ENCODE peak calls at places on chromosomes 2 and 18, in six cellular contexts. B is upper lobe of right lung; U is GM12865; X is ovary; C is naive thymus-derived CD4-positive, alpha-beta T cell; A is skeletal muscle cell. K is an unnamed sample.

GRCh38 chr18:63098014-63098981 is 221.3 kb downstream of the BCL2 start:
- DNase-seq in B (no peak), U (peak), X (no peak), C (peak), A (no peak), K (no peak)

GRCh38 chr2:37857485-37858196 is 67.4 kb upstream of the RMDN2 start:
- DNase-seq in B (no peak), U (no peak), X (no peak), C (no peak), A (no peak), K (no peak)

GRCh38 chr2:36356199-36356989 is 816 bp downstream of the CRIM1 start:
- DNase-seq in B (peak), U (peak), X (peak), C (no peak), A (no peak), K (no peak)

GRCh38 chr2:14633451-14634211 is 1.1 kb downstream of the LRATD1 start:
- DNase-seq in B (peak), U (no peak), X (peak), C (no peak), A (no peak), K (no peak)

GRCh38 chr2:188199716-188200128 is 92.0 kb upstream of the GULP1 start:
- DNase-seq in B (no peak), U (no peak), X (no peak), C (no peak), A (peak), K (peak)

GRCh38 chr2:202932425-202933138 is 20.5 kb downstream of the CARF start:
- DNase-seq in B (no peak), U (no peak), X (no peak), C (no peak), A (peak), K (peak)

GRCh38 chr2:196336715-196337617 is 165.6 kb upstream of the STK17B start:
- DNase-seq in B (no peak), U (peak), X (no peak), C (no peak), A (no peak), K (no peak)

GRCh38 chr2:176088048-176088936 is 4.2 kb upstream of the HOXD13 start:
- DNase-seq in B (peak), U (peak), X (no peak), C (no peak), A (no peak), K (no peak)

GRCh38 chr18:449374-449773 is 51.1 kb downstream of the COLEC12 start:
- DNase-seq in B (peak), U (no peak), X (no peak), C (no peak), A (no peak), K (no peak)

GRCh38 chr2:188132385-188132784 is 159.3 kb upstream of the GULP1 start:
- DNase-seq in B (no peak), U (no peak), X (peak), C (no peak), A (peak), K (no peak)

GRCh38 chr2:168525020-168525419 is 68.9 kb downstream of the CERS6 start:
- DNase-seq in B (no peak), U (no peak), X (no peak), C (no peak), A (no peak), K (no peak)

GRCh38 chr2:110675679-110676078 is 2.2 kb downstream of the BUB1 start:
- DNase-seq in B (no peak), U (no peak), X (no peak), C (no peak), A (no peak), K (no peak)

GRCh38 chr2:219509780-219510511 is 4.3 kb upstream of the ASIC4 start:
- DNase-seq in B (no peak), U (peak), X (peak), C (peak), A (no peak), K (no peak)

GRCh38 chr2:8324164-8324848 is 357.6 kb upstream of the ID2 start:
- DNase-seq in B (no peak), U (no peak), X (no peak), C (no peak), A (no peak), K (no peak)

GRCh38 chr2:209771474-209772292 is at the start of gene UNC80:
- DNase-seq in B (peak), U (no peak), X (peak), C (no peak), A (peak), K (no peak)

GRCh38 chr2:158359846-158360245 is 96.7 kb downstream of the CCDC148 start:
- DNase-seq in B (no peak), U (peak), X (no peak), C (no peak), A (no peak), K (no peak)

GRCh38 chr2:153360239-153360638 is 118.3 kb downstream of the RPRM start:
- DNase-seq in B (no peak), U (no peak), X (no peak), C (no peak), A (no peak), K (no peak)

GRCh38 chr2:123596649-123597048 is 428.4 kb upstream of the CNTNAP5 start:
- DNase-seq in B (no peak), U (no peak), X (no peak), C (no peak), A (no peak), K (no peak)

GRCh38 chr18:76357174-76357573 is 137.9 kb downstream of the ZNF516 start:
- DNase-seq in B (no peak), U (no peak), X (no peak), C (no peak), A (no peak), K (no peak)

GRCh38 chr2:3492951-3493609 is 26.3 kb downstream of the ADI1 start:
- DNase-seq in B (peak), U (no peak), X (peak), C (no peak), A (peak), K (no peak)

GRCh38 chr2:189566046-189566445 is 14.5 kb downstream of the SLC40A1 start:
- DNase-seq in B (no peak), U (no peak), X (no peak), C (no peak), A (peak), K (no peak)

GRCh38 chr2:85277416-85278158 is 50.2 kb downstream of the TGOLN2 start:
- DNase-seq in B (no peak), U (no peak), X (peak), C (no peak), A (peak), K (no peak)

GRCh38 chr2:33133436-33133835 is 186.7 kb downstream of the LTBP1 start:
- DNase-seq in B (no peak), U (no peak), X (peak), C (no peak), A (no peak), K (no peak)

DNA sequence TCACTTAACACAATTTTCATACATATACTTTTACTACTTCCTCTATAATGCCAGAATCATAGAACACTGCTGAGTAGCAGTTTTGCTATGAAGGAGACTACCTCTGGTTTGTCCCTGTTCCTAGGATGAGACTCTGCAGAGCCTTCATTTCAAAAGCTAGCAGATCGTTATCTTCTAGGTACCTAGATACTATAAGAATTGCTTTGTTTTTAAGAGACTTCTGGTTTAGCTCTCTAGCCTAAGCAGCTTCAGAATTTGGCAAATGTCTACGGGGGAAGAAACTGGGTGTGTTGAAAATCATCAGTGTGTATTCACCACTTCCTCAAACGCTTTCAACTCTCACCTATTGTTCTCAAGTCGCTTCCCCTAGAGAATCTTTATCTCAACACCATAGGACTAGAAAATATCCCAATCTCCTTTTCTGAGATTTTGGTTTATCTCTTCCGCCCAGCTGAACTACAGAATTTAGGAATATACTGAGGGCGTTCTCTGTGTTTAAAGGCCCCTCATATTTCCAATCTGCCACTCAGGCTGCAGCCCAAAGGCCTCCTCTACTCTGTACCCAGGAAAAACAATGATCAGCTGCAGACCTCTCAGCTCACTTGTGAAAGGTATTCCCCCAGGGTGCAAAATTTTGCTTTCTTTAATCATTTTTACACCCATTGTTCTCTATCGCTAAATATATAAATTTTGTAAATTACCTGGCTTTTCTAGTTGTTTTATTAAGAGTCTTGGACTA is 28.7 kb downstream of the SMAD2 start:
- DNase-seq in B (no peak), U (peak), X (no peak), C (peak), A (no peak), K (no peak)
- H3K4me3 ChIP-seq in B (no peak), U (peak), X (no peak), C (peak), A (no peak), K (no peak)

GRCh38 chr2:151711025-151711424 is 23.3 kb downstream of the NEB start:
- DNase-seq in B (no peak), U (no peak), X (no peak), C (no peak), A (no peak), K (no peak)

GRCh38 chr2:151708788-151709187 is 25.5 kb downstream of the NEB start:
- DNase-seq in B (no peak), U (no peak), X (no peak), C (no peak), A (no peak), K (no peak)

GRCh38 chr2:151713291-151713903 is 20.9 kb downstream of the NEB start:
- DNase-seq in B (no peak), U (peak), X (no peak), C (no peak), A (no peak), K (no peak)

DNA sequence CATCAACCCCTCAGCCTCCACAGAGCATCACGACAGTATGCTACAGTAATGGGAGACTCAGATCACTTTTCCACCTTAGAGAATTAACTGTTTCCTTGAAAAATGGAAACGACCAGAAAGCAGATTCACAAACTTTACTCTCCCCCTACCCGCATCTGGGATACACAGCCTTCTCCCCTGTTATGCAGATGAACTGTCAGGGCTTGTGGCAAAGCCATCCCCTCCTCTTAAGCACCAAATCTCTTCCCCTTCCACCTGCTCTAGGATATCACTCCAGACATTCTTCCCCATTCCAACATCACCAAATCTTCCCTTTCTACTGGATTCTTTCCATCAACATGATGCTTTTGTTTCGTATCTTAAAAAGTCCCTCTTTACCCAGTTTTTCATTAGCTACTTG is 26.4 kb downstream of the NEB start:
- DNase-seq in B (no peak), U (no peak), X (no peak), C (no peak), A (no peak), K (no peak)
- H3K4me3 ChIP-seq in B (no peak), U (no peak), X (no peak), C (no peak), A (no peak), K (no peak)

DNA sequence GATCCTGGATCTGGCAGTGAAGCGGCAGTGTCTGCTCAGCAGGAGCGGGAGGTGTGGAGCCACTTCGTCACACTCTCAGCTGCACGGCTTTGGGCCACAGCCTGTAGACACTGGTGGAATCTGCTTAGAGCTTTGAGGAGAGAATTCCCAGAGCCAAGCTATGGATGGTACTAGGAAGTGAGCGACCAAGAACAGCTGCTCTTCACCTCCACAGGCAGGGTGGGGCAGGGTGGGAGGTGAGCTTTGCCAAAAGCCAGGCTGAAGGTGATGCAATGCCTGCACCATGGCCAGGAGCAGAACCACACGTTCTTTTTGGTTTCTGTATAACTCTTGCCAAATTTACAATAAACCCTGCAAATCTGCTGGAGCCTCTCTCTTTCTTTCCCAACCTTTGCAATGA is 226.1 kb downstream of the ANKRD30B start:
- DNase-seq in B (no peak), U (no peak), X (no peak), C (no peak), A (no peak), K (no peak)
- H3K4me3 ChIP-seq in B (no peak), U (no peak), X (no peak), C (no peak), A (no peak), K (no peak)

DNA sequence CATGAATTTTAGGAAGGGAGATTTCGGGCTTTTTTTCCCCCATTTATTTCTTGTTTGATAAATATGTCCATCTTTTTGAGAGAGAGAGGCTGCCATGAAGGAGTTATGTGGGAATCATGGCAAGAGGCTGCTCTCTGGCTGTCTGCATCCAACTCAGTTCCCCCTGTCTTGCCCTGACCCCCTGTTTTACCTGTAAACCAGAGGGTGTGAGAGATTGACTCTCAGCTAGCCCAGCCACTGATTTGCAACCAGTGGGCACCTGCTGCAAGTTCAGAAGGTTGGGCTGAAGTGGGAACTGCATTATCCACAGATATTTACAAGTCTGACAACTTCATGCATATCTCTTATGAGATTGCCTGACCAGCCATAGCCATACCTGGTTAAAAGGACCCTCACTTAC is 625.4 kb upstream of the FANCL start:
- DNase-seq in B (no peak), U (no peak), X (no peak), C (no peak), A (no peak), K (no peak)
- H3K4me3 ChIP-seq in B (no peak), U (no peak), X (no peak), C (no peak), A (no peak), K (no peak)

GRCh38 chr2:172216348-172216933 is 113.7 kb upstream of the DLX2 start:
- DNase-seq in B (no peak), U (no peak), X (no peak), C (no peak), A (no peak), K (no peak)

GRCh38 chr2:172215936-172216335 is 113.2 kb upstream of the DLX2 start:
- DNase-seq in B (no peak), U (no peak), X (no peak), C (no peak), A (no peak), K (no peak)

GRCh38 chr2:172219201-172219600 is 116.5 kb upstream of the DLX2 start:
- DNase-seq in B (no peak), U (peak), X (no peak), C (no peak), A (no peak), K (no peak)

GRCh38 chr2:172223601-172224054 is 120.9 kb upstream of the DLX2 start:
- DNase-seq in B (no peak), U (no peak), X (no peak), C (no peak), A (no peak), K (no peak)

DNA sequence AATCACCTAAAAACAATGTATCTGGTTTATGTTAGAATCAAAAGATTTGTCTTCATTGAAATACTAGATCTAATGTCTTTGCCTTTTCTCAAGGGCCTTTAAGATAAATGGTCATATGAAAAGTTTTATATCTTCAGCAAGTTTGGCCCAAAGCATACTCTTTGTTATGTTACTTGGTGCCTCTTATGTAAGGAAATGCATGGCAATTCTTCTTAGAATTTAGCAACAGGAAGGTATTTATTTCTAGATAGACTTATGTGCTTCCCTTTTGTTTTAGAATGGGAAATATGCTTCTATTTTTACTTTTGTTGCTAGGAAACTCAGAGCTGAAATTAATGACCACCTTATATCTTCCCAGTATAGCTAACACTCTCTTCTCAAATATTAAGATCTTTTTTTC is 117.4 kb upstream of the DLX2 start:
- DNase-seq in B (no peak), U (no peak), X (no peak), C (no peak), A (no peak), K (no peak)
- H3K4me3 ChIP-seq in B (no peak), U (no peak), X (no peak), C (no peak), A (no peak), K (no peak)

GRCh38 chr2:201118121-201118956 is 2.4 kb downstream of the CFLAR start:
- DNase-seq in B (peak), U (peak), X (peak), C (peak), A (peak), K (no peak)

GRCh38 chr2:201114350-201114749 is 1.6 kb upstream of the CFLAR start:
- DNase-seq in B (no peak), U (no peak), X (no peak), C (no peak), A (no peak), K (no peak)

GRCh38 chr2:201116115-201116958 is at the start of gene CFLAR:
- DNase-seq in B (peak), U (peak), X (peak), C (peak), A (peak), K (no peak)

GRCh38 chr2:201116959-201117734 is 1.2 kb downstream of the CFLAR start:
- DNase-seq in B (no peak), U (peak), X (peak), C (peak), A (peak), K (no peak)

GRCh38 chr2:201114846-201115245 is 1.1 kb upstream of the CFLAR start:
- DNase-seq in B (no peak), U (no peak), X (no peak), C (no peak), A (no peak), K (no peak)
- H3K4me3 ChIP-seq in B (peak), U (peak), X (no peak), C (no peak), A (no peak), K (no peak)

DNA sequence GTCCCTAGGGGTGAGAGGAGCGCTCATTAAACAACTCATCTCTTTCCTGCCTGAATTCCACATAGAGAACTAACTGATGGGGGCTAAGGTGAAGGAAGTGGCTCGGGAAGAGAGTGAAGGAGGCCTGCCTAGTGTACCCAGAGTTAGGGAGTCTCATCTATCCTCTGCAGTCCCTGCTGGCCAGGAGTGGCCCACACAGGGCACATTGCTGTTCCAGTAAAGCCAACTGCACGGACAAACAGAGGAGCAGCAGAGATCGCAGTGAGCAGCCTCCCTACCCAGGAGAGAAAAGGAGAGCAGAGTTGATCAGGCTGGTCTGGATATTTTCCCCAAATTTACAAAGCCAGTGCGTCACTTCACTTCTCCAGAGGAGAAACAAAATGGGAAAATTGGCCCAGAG is 16.9 kb upstream of the FN1 start:
- DNase-seq in B (no peak), U (no peak), X (no peak), C (no peak), A (no peak), K (no peak)
- H3K4me3 ChIP-seq in B (no peak), U (no peak), X (no peak), C (no peak), A (no peak), K (no peak)

GRCh38 chr18:8717011-8717770 is 11.8 kb downstream of the MTCL1 start:
- DNase-seq in B (no peak), U (no peak), X (no peak), C (no peak), A (no peak), K (no peak)
- H3K4me3 ChIP-seq in B (no peak), U (no peak), X (no peak), C (no peak), A (no peak), K (no peak)